ENCODE peak calls at places on chromosomes 2 and 18, in seven cellular contexts. A, C, V, P, Q, F and J are unnamed samples.

GRCh38 chr2:241853651-241854341 is 4.9 kb downstream of the PDCD1 start:
- DNase-seq in F (no peak), A (no peak), V (no peak), P (no peak), C (peak), Q (no peak), J (no peak)

GRCh38 chr2:127143851-127144782 is 37.2 kb upstream of the BIN1 start:
- DNase-seq in C (no peak), V (no peak), Q (no peak), F (no peak), P (peak), A (no peak), J (no peak)

GRCh38 chr2:159285929-159286708 is at the start of gene WDSUB1:
- DNase-seq in C (peak), V (peak), F (peak), P (peak), A (peak), Q (peak), J (peak)

GRCh38 chr18:27879540-27879939 is 297.4 kb downstream of the CDH2 start:
- DNase-seq in A (no peak), V (no peak), P (no peak), C (no peak), F (no peak), Q (no peak), J (no peak)

GRCh38 chr18:45651269-45651668 is 36.0 kb downstream of the SLC14A2 start:
- DNase-seq in A (no peak), F (no peak), V (no peak), P (no peak), C (no peak), Q (no peak), J (no peak)

GRCh38 chr2:120528693-120529076 is 182.7 kb downstream of the INHBB start:
- DNase-seq in A (no peak), F (no peak), C (no peak), P (no peak), Q (no peak), V (no peak), J (no peak)

GRCh38 chr2:36451512-36451911 is 95.9 kb downstream of the CRIM1 start:
- DNase-seq in F (no peak), Q (no peak), C (no peak), A (no peak), V (no peak), P (peak), J (peak)

GRCh38 chr2:39593439-39594393 is 72.0 kb upstream of the TMEM178A start:
- DNase-seq in C (no peak), P (peak), A (no peak), V (peak), F (peak), Q (no peak), J (peak)

GRCh38 chr18:3596324-3597158 is 146.6 kb downstream of the TGIF1 start:
- DNase-seq in P (no peak), Q (no peak), V (no peak), C (no peak), F (peak), A (peak), J (peak)

GRCh38 chr2:36058076-36058475 is 297.5 kb upstream of the CRIM1 start:
- DNase-seq in V (no peak), C (no peak), P (no peak), F (no peak), Q (no peak), A (no peak), J (peak)

GRCh38 chr2:98895901-98896300 is 40.1 kb downstream of the CRACDL start:
- DNase-seq in Q (no peak), F (no peak), V (no peak), C (no peak), P (no peak), A (no peak), J (no peak)